ENCODE peak calls at places on chromosomes 2 and 18, in four cellular contexts. P, H, X and Z are unnamed samples.
A peak's percentile ranks its signal among the peaks of the same experiment; 100 is the strongest.

GRCh38 chr18:22838639-22839487 is 94.3 kb upstream of the RBBP8 start:
- DNase-seq in X (no peak), P (no peak), H (no peak), Z (no peak)

GRCh38 chr2:112910865-112911264 is at the start of gene IL37:
- DNase-seq in H (no peak), X (no peak), P (no peak), Z (no peak)

GRCh38 chr2:205684871-205685313 is 2.6 kb downstream of the NRP2 start:
- DNase-seq in H (no peak), X (no peak), P (no peak), Z (no peak)

GRCh38 chr2:202079289-202079688 is 6.2 kb downstream of the KIAA2012 start:
- DNase-seq in X (peak; percentile 15), P (no peak), H (no peak), Z (no peak)

GRCh38 chr2:124323321-124323720 is 298.2 kb downstream of the CNTNAP5 start:
- DNase-seq in P (no peak), H (no peak), X (no peak), Z (no peak)

GRCh38 chr18:41096504-41096903 is 858.5 kb upstream of the PIK3C3 start:
- DNase-seq in H (no peak), X (peak; percentile 35), P (no peak), Z (no peak)

GRCh38 chr2:99636432-99637034 is 146.7 kb upstream of the REV1 start:
- DNase-seq in X (no peak), H (no peak), P (peak; percentile 94), Z (no peak)

GRCh38 chr18:61635901-61636528 is 256.8 kb downstream of the RNF152 start:
- DNase-seq in H (peak; percentile 31), P (peak; percentile 69), X (peak; percentile 45), Z (no peak)

GRCh38 chr2:28390241-28390856 is 2.3 kb upstream of the FOSL2 start:
- DNase-seq in P (peak; percentile 80), H (peak; percentile 77), X (peak; percentile 88), Z (peak; percentile 84)

GRCh38 chr2:175154670-175155082 is 13.3 kb downstream of the ATF2 start:
- DNase-seq in P (no peak), H (no peak), X (peak; percentile 64), Z (no peak)

GRCh38 chr18:24811963-24812681 is 351.7 kb downstream of the HRH4 start:
- DNase-seq in X (no peak), P (no peak), H (no peak), Z (no peak)

GRCh38 chr18:23784811-23785245 is 95.6 kb downstream of the LAMA3 start:
- DNase-seq in H (no peak), X (peak; percentile 90), P (no peak), Z (no peak)

GRCh38 chr18:70420151-70420898 is 131.5 kb downstream of the SOCS6 start:
- DNase-seq in X (no peak), H (no peak), P (peak; percentile 70), Z (no peak)

GRCh38 chr2:101846973-101847372 is 144.8 kb upstream of the IL1R2 start:
- DNase-seq in H (no peak), X (no peak), P (no peak), Z (no peak)

GRCh38 chr2:241745276-241745675 is 10.8 kb downstream of the D2HGDH start:
- DNase-seq in H (no peak), X (no peak), P (no peak), Z (no peak)

GRCh38 chr18:21179590-21180220 is 62.3 kb upstream of the GREB1L start:
- DNase-seq in X (peak; percentile 42), P (no peak), H (peak; percentile 4), Z (no peak)

GRCh38 chr2:98012561-98012979 is 16.8 kb upstream of the TMEM131 start:
- DNase-seq in H (no peak), P (no peak), X (no peak), Z (no peak)

GRCh38 chr18:3037423-3037915 is 24.5 kb upstream of the LPIN2 start:
- DNase-seq in X (peak; percentile 72), P (peak; percentile 40), H (no peak), Z (no peak)

GRCh38 chr2:239038773-239039478 is 191.0 kb downstream of the TWIST2 start:
- DNase-seq in P (no peak), H (no peak), X (no peak), Z (no peak)

GRCh38 chr18:12374398-12374797 is 2.6 kb downstream of the AFG3L2 start:
- DNase-seq in H (no peak), X (no peak), P (no peak), Z (no peak)

GRCh38 chr2:26523750-26524149 is 45.8 kb upstream of the OTOF start:
- DNase-seq in P (no peak), X (no peak), H (no peak), Z (no peak)

GRCh38 chr2:100767224-100767653 is 52.7 kb upstream of the NPAS2 start:
- DNase-seq in X (peak; percentile 77), P (no peak), H (no peak), Z (no peak)

GRCh38 chr2:205834776-205835175 is 152.5 kb downstream of the NRP2 start:
- DNase-seq in H (no peak), P (no peak), X (no peak), Z (no peak)

GRCh38 chr2:111227716-111228141 is 107.0 kb downstream of the BCL2L11 start:
- DNase-seq in X (no peak), H (no peak), P (no peak), Z (no peak)

GRCh38 chr2:220191031-220191430 is 563.6 kb downstream of the SLC4A3 start:
- DNase-seq in H (no peak), P (no peak), X (peak; percentile 24), Z (no peak)

GRCh38 chr18:23593720-23594119 is 7.4 kb upstream of the NPC1 start:
- DNase-seq in P (no peak), H (no peak), X (peak; percentile 93), Z (no peak)

GRCh38 chr2:218658671-218659257 is 659 bp downstream of the ZNF142 start:
- DNase-seq in X (peak; percentile 66), P (no peak), H (peak; percentile 3), Z (no peak)

GRCh38 chr2:12733846-12734245 is 17.1 kb downstream of the TRIB2 start:
- DNase-seq in H (no peak), P (peak; percentile 89), X (no peak), Z (no peak)

GRCh38 chr2:95034818-95035217 is 9.3 kb downstream of the MAL start:
- DNase-seq in H (no peak), P (no peak), X (no peak), Z (no peak)

GRCh38 chr18:76838182-76838581 is 15.8 kb downstream of the ZNF236 start:
- DNase-seq in P (no peak), X (no peak), H (no peak), Z (no peak)

GRCh38 chr2:239267411-239267941 is 133.3 kb downstream of the HDAC4 start:
- DNase-seq in X (peak; percentile 64), P (no peak), H (peak; percentile 95), Z (no peak)

GRCh38 chr2:169093535-169093934 is 24.2 kb downstream of the DHRS9 start:
- DNase-seq in P (no peak), H (no peak), X (no peak), Z (no peak)

GRCh38 chr2:21772624-21773023 is 648.9 kb downstream of the TDRD15 start:
- DNase-seq in H (no peak), P (no peak), X (no peak), Z (no peak)

GRCh38 chr18:33951031-33951430 is 273.7 kb downstream of the NOL4 start:
- DNase-seq in X (no peak), P (no peak), H (no peak), Z (no peak)

GRCh38 chr18:9595197-9595596 is 19.2 kb downstream of the PPP4R1 start:
- DNase-seq in P (no peak), X (peak; percentile 26), H (no peak), Z (no peak)
- H3K4me3 ChIP-seq in P (no peak overlapping the region), X (no peak overlapping the region), H (no peak overlapping the region), Z (peak overlapping the region; percentile 23)

DNA sequence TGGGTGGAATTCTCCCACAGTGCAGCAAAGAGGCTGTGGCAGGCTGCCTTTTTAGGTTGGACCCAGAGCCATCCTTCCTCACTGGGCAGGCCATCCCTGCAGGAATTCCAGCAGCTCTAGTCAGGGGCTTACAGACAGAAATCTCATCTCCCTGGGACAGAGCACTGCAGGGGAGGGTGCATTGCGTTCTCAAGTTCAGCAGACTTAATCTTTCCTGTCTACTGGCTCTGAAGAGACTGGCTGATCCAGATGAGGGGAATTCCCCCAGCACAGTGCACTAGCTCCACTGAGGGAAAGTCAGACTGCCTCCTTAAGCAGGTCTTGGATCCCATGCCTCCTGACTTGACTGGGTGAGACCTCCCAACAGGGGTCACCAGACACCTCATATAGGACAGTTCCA is 899.7 kb upstream of the VRK2 start:
- DNase-seq in P (no peak), H (no peak), X (no peak), Z (no peak)
- H3K9me3 ChIP-seq in P (no peaks in the 10 kb centered on the region), H (peaks cover 12% of the 10 kb centered on the region), X (no peaks in the 10 kb centered on the region), Z (no peaks in the 10 kb centered on the region)

GRCh38 chr18:63683152-63683551 is 19.6 kb upstream of the SERPINB11 start:
- DNase-seq in X (peak; percentile 97), P (no peak), H (no peak), Z (no peak)
- H3K4me3 ChIP-seq in X (no peak overlapping the region), P (no peak overlapping the region), H (no peak overlapping the region), Z (no peak overlapping the region)

DNA sequence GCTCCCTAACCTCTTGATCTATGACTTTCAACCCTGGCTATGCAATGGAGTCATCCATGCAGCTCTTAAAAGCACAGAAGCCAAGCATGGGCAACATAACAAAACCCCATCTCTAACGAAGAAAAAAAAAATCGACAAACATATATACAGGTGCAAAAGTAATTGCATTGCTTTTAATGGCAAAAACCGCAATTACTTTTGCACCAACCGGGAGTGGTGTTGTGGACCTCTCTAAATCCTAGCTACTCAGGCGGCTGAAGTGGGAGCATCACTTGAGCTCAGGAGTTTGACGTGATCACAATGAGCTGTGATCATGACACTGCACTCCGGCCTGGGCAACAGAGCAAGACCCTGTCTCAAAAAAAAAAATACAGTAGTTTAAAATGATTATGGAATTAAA is 183.9 kb downstream of the ANKRD44 start:
- DNase-seq in P (no peak), X (no peak), H (no peak), Z (no peak)
- H3K9me3 ChIP-seq in P (no peaks in the 10 kb centered on the region), X (no peaks in the 10 kb centered on the region), H (no peaks in the 10 kb centered on the region), Z (no peaks in the 10 kb centered on the region)

GRCh38 chr2:73982140-73982617 is 2.5 kb upstream of the TET3 start:
- DNase-seq in P (no peak), X (peak; percentile 64), H (no peak), Z (no peak)
- H3K4me3 ChIP-seq in P (no peak overlapping the region), X (no peak overlapping the region), H (no peak overlapping the region), Z (no peak overlapping the region)